ENCODE peak calls at places on chromosomes 6 and 20, in five cellular contexts. One of them, this sample, is unnamed. For H3K4me1 and H3K9me3, the result is how much of the 10 kb centered on the place peaks cover.

GRCh38 chr20:18055261-18055660 is 2.5 kb downstream of the OVOL2 start:
- DNase-seq in spleen: no peak
- DNase-seq in small intestine: peak
- DNase-seq in IMR-90: no peak
- DNase-seq in uterus: no peak
- DNase-seq in this sample: no peak

GRCh38 chr20:47782920-47783552 is 2.2 kb downstream of the SULF2 start:
- DNase-seq in spleen: no peak
- DNase-seq in small intestine: peak
- DNase-seq in IMR-90: no peak
- DNase-seq in uterus: no peak
- DNase-seq in this sample: no peak

GRCh38 chr6:160420969-160421556 is 72.9 kb downstream of the SLC22A3 start:
- DNase-seq in spleen: no peak
- DNase-seq in small intestine: no peak
- DNase-seq in IMR-90: no peak
- DNase-seq in uterus: no peak
- DNase-seq in this sample: no peak

GRCh38 chr6:156418253-156418652 is 358.9 kb upstream of the ARID1B start:
- DNase-seq in spleen: no peak
- DNase-seq in small intestine: no peak
- DNase-seq in IMR-90: no peak
- DNase-seq in uterus: no peak
- DNase-seq in this sample: no peak

GRCh38 chr6:44034931-44035345 is 92.3 kb downstream of the MRPL14 start:
- DNase-seq in spleen: no peak
- DNase-seq in small intestine: no peak
- DNase-seq in IMR-90: no peak
- DNase-seq in uterus: peak
- DNase-seq in this sample: peak

GRCh38 chr20:62684986-62685385 is 23.6 kb upstream of the NTSR1 start:
- DNase-seq in spleen: no peak
- DNase-seq in small intestine: no peak
- DNase-seq in IMR-90: no peak
- DNase-seq in uterus: no peak
- DNase-seq in this sample: no peak

GRCh38 chr6:7312616-7313504 is at the start of gene SSR1:
- DNase-seq in spleen: peak
- DNase-seq in small intestine: peak
- DNase-seq in IMR-90: peak
- DNase-seq in uterus: peak
- DNase-seq in this sample: peak

GRCh38 chr6:109406196-109406595 is 23.9 kb upstream of the CD164 start:
- DNase-seq in spleen: no peak
- DNase-seq in small intestine: no peak
- DNase-seq in IMR-90: peak
- DNase-seq in uterus: no peak
- DNase-seq in this sample: no peak

GRCh38 chr20:19599200-19599599 is 158.9 kb upstream of the RIN2 start:
- DNase-seq in spleen: no peak
- DNase-seq in small intestine: no peak
- DNase-seq in IMR-90: no peak
- DNase-seq in uterus: no peak
- DNase-seq in this sample: no peak

GRCh38 chr20:50592282-50593004 is 82.3 kb downstream of the PTPN1 start:
- DNase-seq in spleen: peak
- DNase-seq in small intestine: no peak
- DNase-seq in IMR-90: no peak
- DNase-seq in uterus: peak
- DNase-seq in this sample: peak

GRCh38 chr6:106804238-106805016 is 170.1 kb downstream of the CD24 start:
- DNase-seq in spleen: no peak
- DNase-seq in small intestine: peak
- DNase-seq in IMR-90: no peak
- DNase-seq in uterus: no peak
- DNase-seq in this sample: no peak

GRCh38 chr6:100620085-100620484 is 155.4 kb upstream of the SIM1 start:
- DNase-seq in spleen: no peak
- DNase-seq in small intestine: no peak
- DNase-seq in IMR-90: peak
- DNase-seq in uterus: no peak
- DNase-seq in this sample: no peak

GRCh38 chr20:49825521-49826033 is 12.9 kb downstream of the SLC9A8 start:
- DNase-seq in spleen: no peak
- DNase-seq in small intestine: peak
- DNase-seq in IMR-90: no peak
- DNase-seq in uterus: no peak
- DNase-seq in this sample: no peak

GRCh38 chr6:39228992-39229767 is at the start of gene KCNK5:
- DNase-seq in spleen: peak
- DNase-seq in small intestine: peak
- DNase-seq in IMR-90: peak
- DNase-seq in uterus: no peak
- DNase-seq in this sample: peak

GRCh38 chr6:40962241-40962640 is 76.8 kb downstream of the UNC5CL start:
- DNase-seq in spleen: no peak
- DNase-seq in small intestine: no peak
- DNase-seq in IMR-90: peak
- DNase-seq in uterus: no peak
- DNase-seq in this sample: no peak

GRCh38 chr6:150813319-150813992 is 52.0 kb upstream of the MTHFD1L start:
- DNase-seq in spleen: no peak
- DNase-seq in small intestine: no peak
- DNase-seq in IMR-90: peak
- DNase-seq in uterus: no peak
- DNase-seq in this sample: no peak

GRCh38 chr6:152474341-152474740 is 162.8 kb downstream of the SYNE1 start:
- DNase-seq in spleen: no peak
- DNase-seq in small intestine: no peak
- DNase-seq in IMR-90: no peak
- DNase-seq in uterus: no peak
- DNase-seq in this sample: no peak

GRCh38 chr6:48826884-48827701 is 636.0 kb downstream of the MMUT start:
- DNase-seq in spleen: no peak
- DNase-seq in small intestine: no peak
- DNase-seq in IMR-90: peak
- DNase-seq in uterus: no peak
- DNase-seq in this sample: no peak

GRCh38 chr6:41040101-41040910 is 1.3 kb upstream of the UNC5CL start:
- DNase-seq in spleen: no peak
- DNase-seq in small intestine: peak
- DNase-seq in IMR-90: no peak
- DNase-seq in uterus: no peak
- DNase-seq in this sample: peak

GRCh38 chr20:1474817-1475603 is 8.4 kb upstream of the NSFL1C start:
- DNase-seq in spleen: no peak
- DNase-seq in small intestine: peak
- DNase-seq in IMR-90: no peak
- DNase-seq in uterus: no peak
- DNase-seq in this sample: no peak

GRCh38 chr6:48476257-48476656 is 365.3 kb upstream of the PTCHD4 start:
- DNase-seq in spleen: no peak
- DNase-seq in small intestine: no peak
- DNase-seq in IMR-90: peak
- DNase-seq in uterus: no peak
- DNase-seq in this sample: no peak

GRCh38 chr6:30013296-30013922 is 47.7 kb upstream of the POLR1H start:
- DNase-seq in spleen: no peak
- DNase-seq in small intestine: peak
- DNase-seq in IMR-90: no peak
- DNase-seq in uterus: no peak
- DNase-seq in this sample: no peak

GRCh38 chr20:6708010-6708409 is 59.5 kb upstream of the BMP2 start:
- DNase-seq in spleen: no peak
- DNase-seq in small intestine: peak
- DNase-seq in IMR-90: peak
- DNase-seq in uterus: no peak
- DNase-seq in this sample: peak

GRCh38 chr6:26268659-26269402 is 96.2 kb upstream of the BTN3A2 start:
- DNase-seq in spleen: no peak
- DNase-seq in small intestine: peak
- DNase-seq in IMR-90: peak
- DNase-seq in uterus: no peak
- DNase-seq in this sample: no peak

GRCh38 chr6:41939091-41939847 is 2.3 kb downstream of the CCND3 start:
- DNase-seq in spleen: peak
- DNase-seq in small intestine: no peak
- DNase-seq in IMR-90: peak
- DNase-seq in uterus: peak
- DNase-seq in this sample: no peak

GRCh38 chr6:18260448-18261106 is 3.8 kb downstream of the DEK start:
- DNase-seq in spleen: no peak
- DNase-seq in small intestine: no peak
- DNase-seq in IMR-90: peak
- DNase-seq in uterus: no peak
- DNase-seq in this sample: no peak

GRCh38 chr20:1146957-1147356 is 28.6 kb downstream of the PSMF1 start:
- DNase-seq in spleen: no peak
- DNase-seq in small intestine: no peak
- DNase-seq in IMR-90: no peak
- DNase-seq in uterus: no peak
- DNase-seq in this sample: no peak

GRCh38 chr6:156919819-156920379 is 142.7 kb downstream of the ARID1B start:
- DNase-seq in spleen: no peak
- DNase-seq in small intestine: no peak
- DNase-seq in IMR-90: no peak
- DNase-seq in uterus: no peak
- DNase-seq in this sample: no peak

GRCh38 chr6:25732468-25733198 is 21.9 kb upstream of the SLC17A4 start:
- DNase-seq in spleen: no peak
- DNase-seq in small intestine: no peak
- DNase-seq in IMR-90: no peak
- DNase-seq in uterus: no peak
- DNase-seq in this sample: no peak

GRCh38 chr6:154528286-154528915 is 17.9 kb upstream of the CNKSR3 start:
- DNase-seq in spleen: no peak
- DNase-seq in small intestine: peak
- DNase-seq in IMR-90: no peak
- DNase-seq in uterus: no peak
- DNase-seq in this sample: no peak

GRCh38 chr20:43972692-43973091 is 58.0 kb downstream of the TOX2 start:
- DNase-seq in spleen: no peak
- DNase-seq in small intestine: no peak
- DNase-seq in IMR-90: no peak
- DNase-seq in uterus: no peak
- DNase-seq in this sample: no peak

GRCh38 chr6:134510121-134510520 is 192.2 kb upstream of the SGK1 start:
- DNase-seq in spleen: no peak
- DNase-seq in small intestine: no peak
- DNase-seq in IMR-90: peak
- DNase-seq in uterus: no peak
- DNase-seq in this sample: no peak

GRCh38 chr6:150200428-150201105 is 57.7 kb downstream of the PPP1R14C start:
- DNase-seq in spleen: no peak
- DNase-seq in small intestine: peak
- DNase-seq in IMR-90: no peak
- DNase-seq in uterus: no peak
- DNase-seq in this sample: no peak

GRCh38 chr6:3231213-3232016 is 4.0 kb upstream of the TUBB2B start:
- DNase-seq in spleen: no peak
- DNase-seq in small intestine: peak
- DNase-seq in IMR-90: peak
- DNase-seq in uterus: peak
- DNase-seq in this sample: peak

GRCh38 chr20:47093567-47093966 is 198.9 kb downstream of the EYA2 start:
- DNase-seq in spleen: no peak
- DNase-seq in small intestine: no peak
- DNase-seq in IMR-90: no peak
- DNase-seq in uterus: no peak
- DNase-seq in this sample: no peak

GRCh38 chr20:23159256-23159922 is 73.3 kb upstream of the CD93 start:
- DNase-seq in spleen: no peak
- DNase-seq in small intestine: no peak
- DNase-seq in IMR-90: no peak
- DNase-seq in uterus: no peak
- DNase-seq in this sample: no peak

DNA sequence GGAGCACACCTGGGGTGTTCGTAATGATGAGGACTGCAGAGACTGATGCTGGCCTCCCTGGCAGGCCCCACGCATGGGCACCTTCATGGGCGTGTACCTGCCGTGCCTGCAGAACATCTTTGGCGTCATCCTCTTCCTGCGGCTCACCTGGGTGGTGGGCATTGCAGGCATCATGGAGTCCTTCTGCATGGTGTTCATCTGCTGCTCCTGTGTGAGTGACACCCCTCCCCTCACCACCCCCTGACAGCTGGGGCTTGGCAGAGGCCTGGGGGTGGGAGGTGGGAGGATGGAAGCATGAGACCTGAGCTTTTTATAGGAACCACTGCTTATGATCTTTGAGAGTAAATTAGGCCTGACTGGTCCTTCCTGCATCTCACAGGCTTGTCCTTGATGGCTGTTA is 6.7 kb downstream of the SLC12A5 start:
- DNase-seq in spleen: no peak
- DNase-seq in small intestine: no peak
- DNase-seq in IMR-90: no peak
- DNase-seq in uterus: no peak
- DNase-seq in this sample: no peak
- H3K4me1 ChIP-seq in spleen: under half
- H3K4me1 ChIP-seq in small intestine: under half
- H3K4me1 ChIP-seq in IMR-90: under half
- H3K4me1 ChIP-seq in uterus: under half
- H3K4me1 ChIP-seq in this sample: under half

DNA sequence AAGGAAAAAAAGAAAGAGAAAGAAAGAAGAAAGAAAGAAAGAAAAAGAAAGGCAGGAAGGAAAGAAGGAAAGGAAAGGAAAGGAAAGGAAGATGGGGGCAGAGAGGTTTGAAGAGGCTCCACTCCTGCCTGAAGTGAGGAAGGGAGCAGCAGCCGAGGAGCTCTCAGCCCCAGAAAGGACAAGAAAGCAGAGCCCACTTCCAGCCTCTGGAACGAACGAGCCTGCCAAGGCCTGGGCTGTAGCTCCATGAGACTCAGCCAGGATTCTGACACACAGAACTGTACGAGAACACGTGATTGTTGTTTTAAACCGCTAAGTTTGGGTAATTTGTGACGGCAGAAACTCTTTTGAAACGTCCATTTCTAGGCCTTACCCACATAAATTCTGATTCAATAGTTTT is 69.4 kb downstream of the TTLL2 start:
- DNase-seq in spleen: peak
- DNase-seq in small intestine: no peak
- DNase-seq in IMR-90: no peak
- DNase-seq in uterus: no peak
- DNase-seq in this sample: no peak
- H3K9me3 ChIP-seq in spleen: under half
- H3K9me3 ChIP-seq in small intestine: under half
- H3K9me3 ChIP-seq in IMR-90: under half
- H3K9me3 ChIP-seq in uterus: under half
- H3K9me3 ChIP-seq in this sample: under half

GRCh38 chr6:158283304-158284005 is 28.8 kb upstream of the TULP4 start:
- DNase-seq in spleen: no peak
- DNase-seq in small intestine: no peak
- DNase-seq in IMR-90: peak
- DNase-seq in uterus: no peak
- DNase-seq in this sample: no peak
- H3K4me3 ChIP-seq in spleen: no peak
- H3K4me3 ChIP-seq in small intestine: no peak
- H3K4me3 ChIP-seq in IMR-90: no peak
- H3K4me3 ChIP-seq in uterus: no peak
- H3K4me3 ChIP-seq in this sample: no peak

GRCh38 chr6:37560737-37561103 is 61.0 kb upstream of the CCDC167 start:
- DNase-seq in spleen: no peak
- DNase-seq in small intestine: no peak
- DNase-seq in IMR-90: no peak
- DNase-seq in uterus: no peak
- DNase-seq in this sample: no peak
- H3K4me1 ChIP-seq in spleen: half or more
- H3K4me1 ChIP-seq in small intestine: under half
- H3K4me1 ChIP-seq in IMR-90: under half
- H3K4me1 ChIP-seq in uterus: under half
- H3K4me1 ChIP-seq in this sample: under half

This sample was measured in kidney.